ENCODE peak calls at places on chromosome 16, in six cellular contexts. D is OCI-M1, V is head of caudate nucleus, Q is dorsolateral prefrontal cortex, F is upper lobe of right lung, N is choroid plexus epithelial cell. O is an unnamed sample.

GRCh38 chr16:89572478-89573205 is 2.9 kb upstream of the CPNE7 start:
- DNase-seq in D (no peak), V (no peak), Q (no peak), F (no peak), N (no peak), O (no peak)

GRCh38 chr16:55052335-55053070 is 121.8 kb downstream of the IRX5 start:
- DNase-seq in D (no peak), V (no peak), Q (no peak), F (peak), N (no peak), O (no peak)

GRCh38 chr16:69823831-69824563 is 61.9 kb downstream of the WWP2 start:
- DNase-seq in D (no peak), V (no peak), Q (no peak), F (peak), N (no peak), O (no peak)

GRCh38 chr16:84859681-84860080 is 39.9 kb downstream of the CRISPLD2 start:
- DNase-seq in D (no peak), V (no peak), Q (no peak), F (no peak), N (no peak), O (no peak)

GRCh38 chr16:52251495-52251894 is 295.4 kb downstream of the TOX3 start:
- DNase-seq in D (no peak), V (no peak), Q (no peak), F (no peak), N (no peak), O (no peak)

GRCh38 chr16:56764835-56765234 is 34.9 kb downstream of the NUP93 start:
- DNase-seq in D (peak), V (no peak), Q (no peak), F (no peak), N (no peak), O (no peak)

GRCh38 chr16:15765880-15766279 is 90.9 kb downstream of the MYH11 start:
- DNase-seq in D (peak), V (no peak), Q (no peak), F (no peak), N (peak), O (peak)

GRCh38 chr16:89954462-89954861 is 5.9 kb downstream of the DEF8 start:
- DNase-seq in D (no peak), V (no peak), Q (no peak), F (no peak), N (no peak), O (peak)

GRCh38 chr16:85423186-85423550 is 190.0 kb upstream of the GSE1 start:
- DNase-seq in D (no peak), V (no peak), Q (peak), F (no peak), N (no peak), O (no peak)

GRCh38 chr16:8571061-8571596 is 19.2 kb downstream of the TMEM114 start:
- DNase-seq in D (peak), V (no peak), Q (no peak), F (no peak), N (peak), O (peak)

GRCh38 chr16:67943256-67943618 is 683 bp downstream of the LCAT start:
- DNase-seq in D (no peak), V (no peak), Q (no peak), F (no peak), N (no peak), O (no peak)